ENCODE peak calls at places on chromosome 14, in six cellular contexts. I is ovary, V is A549, U is Peyer's patch, M is psoas muscle, D is uterus. L is an unnamed sample.

GRCh38 chr14:95774265-95775160 is 60.6 kb upstream of the TCL1A start:
- DNase-seq in I (no peak), V (peak; percentile 46), U (peak; percentile 53), M (no peak), D (peak; percentile 18), L (no peak)

GRCh38 chr14:53963491-53964227 is 7.0 kb upstream of the BMP4 start:
- DNase-seq in I (peak; percentile 62), V (no peak), U (no peak), M (no peak), D (peak; percentile 52), L (peak; percentile 76)

GRCh38 chr14:105837349-105838063 is 311.1 kb downstream of the TMEM121 start:
- DNase-seq in I (no peak), V (no peak), U (no peak), M (no peak), D (no peak), L (peak; percentile 50)

GRCh38 chr14:105485720-105486332 is 860 bp upstream of the CRIP1 start:
- DNase-seq in I (no peak), V (peak; percentile 65), U (no peak), M (no peak), D (no peak), L (no peak)

GRCh38 chr14:90045608-90046007 is 16.2 kb upstream of the KCNK13 start:
- DNase-seq in I (no peak), V (no peak), U (no peak), M (no peak), D (no peak), L (no peak)

GRCh38 chr14:22478670-22479069 is 110.4 kb downstream of the DAD1 start:
- DNase-seq in I (peak; percentile 66), V (no peak), U (no peak), M (no peak), D (peak; percentile 76), L (no peak)

GRCh38 chr14:92646952-92647461 is 101.4 kb downstream of the LGMN start:
- DNase-seq in I (no peak), V (no peak), U (no peak), M (no peak), D (peak; percentile 80), L (no peak)

GRCh38 chr14:90758959-90759358 is 57.3 kb downstream of the TTC7B start:
- DNase-seq in I (peak; percentile 57), V (no peak), U (no peak), M (peak; percentile 79), D (peak; percentile 61), L (peak; percentile 77)

GRCh38 chr14:93375673-93376156 is 28.7 kb downstream of the COX8C start:
- DNase-seq in I (no peak), V (no peak), U (peak; percentile 73), M (no peak), D (no peak), L (no peak)

GRCh38 chr14:49173765-49174373 is 412.3 kb downstream of the RPS29 start:
- DNase-seq in I (no peak), V (peak; percentile 33), U (peak; percentile 64), M (no peak), D (no peak), L (no peak)

GRCh38 chr14:103753809-103754208 is 38.2 kb downstream of the ZFYVE21 start:
- DNase-seq in I (no peak), V (no peak), U (no peak), M (no peak), D (no peak), L (no peak)

GRCh38 chr14:65179918-65180724 is 77.8 kb upstream of the MAX start:
- DNase-seq in I (peak; percentile 59), V (peak; percentile 49), U (peak; percentile 61), M (peak; percentile 65), D (peak; percentile 23), L (no peak)

GRCh38 chr14:40889126-40889525 is 717.5 kb upstream of the LRFN5 start:
- DNase-seq in I (no peak), V (no peak), U (no peak), M (no peak), D (no peak), L (no peak)

GRCh38 chr14:70585221-70585620 is 15.2 kb downstream of the MED6 start:
- DNase-seq in I (no peak), V (no peak), U (no peak), M (no peak), D (no peak), L (no peak)

GRCh38 chr14:93042968-93043940 is 72.5 kb downstream of the ITPK1 start:
- DNase-seq in I (no peak), V (peak; percentile 90), U (no peak), M (no peak), D (no peak), L (peak; percentile 91)

GRCh38 chr14:46048127-46048526 is 603.5 kb downstream of the RPL10L start:
- DNase-seq in I (no peak), V (no peak), U (no peak), M (no peak), D (no peak), L (no peak)

GRCh38 chr14:37594238-37594915 is 672 bp downstream of the FOXA1 start:
- DNase-seq in I (no peak), V (peak; percentile 75), U (no peak), M (no peak), D (no peak), L (peak; percentile 78)

DNA sequence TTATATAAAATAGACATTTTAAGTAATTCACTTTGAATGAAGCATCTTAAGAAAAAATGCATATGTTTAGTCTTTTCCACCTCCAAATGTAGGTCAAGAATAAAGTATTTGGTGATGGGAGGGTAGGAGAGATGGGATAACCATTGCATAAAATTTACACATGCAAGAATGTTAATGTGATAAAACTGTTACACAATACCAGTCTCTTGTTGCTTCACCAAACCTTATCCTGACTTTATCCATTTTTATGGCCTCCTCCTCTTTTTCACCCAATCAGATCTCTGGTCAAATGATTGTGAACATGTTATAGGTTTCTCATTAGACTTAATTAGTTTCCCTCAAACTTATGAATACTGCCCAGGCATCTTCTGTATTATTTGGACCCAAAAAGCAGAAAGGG is 994.5 kb upstream of the FLRT2 start:
- DNase-seq in I (no peak), V (no peak), U (no peak), M (no peak), D (no peak), L (no peak)
- H3K9me3 ChIP-seq in I (no peaks in the 10 kb centered on the region), V (no peaks in the 10 kb centered on the region), U (no peaks in the 10 kb centered on the region), M (no peaks in the 10 kb centered on the region), D (no peaks in the 10 kb centered on the region), L (no peaks in the 10 kb centered on the region)

GRCh38 chr14:25904446-25904845 is 693.4 kb downstream of the NOVA1 start:
- DNase-seq in I (no peak), V (no peak), U (no peak), M (no peak), D (no peak), L (no peak)
- H3K9me3 ChIP-seq in I (no peaks in the 10 kb centered on the region), V (no peaks in the 10 kb centered on the region), U (no peaks in the 10 kb centered on the region), M (no peaks in the 10 kb centered on the region), D (no peaks in the 10 kb centered on the region), L (no peaks in the 10 kb centered on the region)

DNA sequence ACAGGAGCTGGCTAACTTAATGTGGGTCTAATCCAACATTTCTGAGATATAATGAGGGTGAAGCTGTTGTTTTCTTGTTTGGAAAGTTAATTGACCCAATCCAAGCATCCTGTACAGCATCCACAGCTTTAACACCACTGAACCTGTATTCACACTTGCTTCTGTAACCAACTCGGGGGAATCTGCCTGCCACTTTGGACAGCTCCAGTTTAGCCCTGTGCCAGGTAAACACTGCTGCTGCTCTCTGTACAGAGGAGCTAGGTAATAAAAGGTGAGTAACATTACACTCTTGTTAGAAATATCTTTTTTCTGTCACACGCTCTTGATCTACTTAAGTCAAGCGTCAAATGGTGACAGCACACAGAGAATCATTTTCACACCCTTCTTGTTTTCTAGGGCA is 700 bp downstream of the OR11G2 start:
- DNase-seq in I (no peak), V (no peak), U (no peak), M (no peak), D (no peak), L (no peak)
- H3K9me3 ChIP-seq in I (no peaks in the 10 kb centered on the region), V (no peaks in the 10 kb centered on the region), U (no peaks in the 10 kb centered on the region), M (no peaks in the 10 kb centered on the region), D (no peaks in the 10 kb centered on the region), L (no peaks in the 10 kb centered on the region)

GRCh38 chr14:98062083-98062482 is 1209.9 kb downstream of the BCL11B start:
- DNase-seq in I (no peak), V (no peak), U (no peak), M (no peak), D (no peak), L (no peak)

GRCh38 chr14:98056946-98057345 is 1215.1 kb downstream of the BCL11B start:
- DNase-seq in I (no peak), V (no peak), U (no peak), M (no peak), D (no peak), L (no peak)

DNA sequence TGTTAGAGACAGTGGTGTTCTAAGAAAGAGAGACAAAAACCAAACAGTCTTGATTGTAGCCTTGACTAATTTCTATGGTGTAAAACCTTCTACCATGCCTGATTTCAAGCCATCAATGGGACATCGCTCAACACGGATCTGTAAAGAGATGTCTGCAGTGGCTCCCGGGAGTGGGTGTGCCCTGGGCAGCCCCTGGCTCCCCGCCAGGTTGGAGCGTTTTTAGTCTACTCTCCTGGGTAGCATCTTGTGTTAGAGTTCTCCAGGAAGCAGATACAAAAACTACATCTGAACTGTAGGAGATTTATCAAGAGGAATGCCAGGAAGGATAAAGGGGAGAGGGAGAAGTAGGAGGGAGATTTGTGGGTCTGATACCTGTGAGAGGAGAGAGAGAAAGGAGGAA is 1212.9 kb downstream of the BCL11B start:
- DNase-seq in I (no peak), V (no peak), U (no peak), M (no peak), D (no peak), L (no peak)
- H3K9me3 ChIP-seq in I (no peaks in the 10 kb centered on the region), V (no peaks in the 10 kb centered on the region), U (no peaks in the 10 kb centered on the region), M (no peaks in the 10 kb centered on the region), D (no peaks in the 10 kb centered on the region), L (no peaks in the 10 kb centered on the region)

DNA sequence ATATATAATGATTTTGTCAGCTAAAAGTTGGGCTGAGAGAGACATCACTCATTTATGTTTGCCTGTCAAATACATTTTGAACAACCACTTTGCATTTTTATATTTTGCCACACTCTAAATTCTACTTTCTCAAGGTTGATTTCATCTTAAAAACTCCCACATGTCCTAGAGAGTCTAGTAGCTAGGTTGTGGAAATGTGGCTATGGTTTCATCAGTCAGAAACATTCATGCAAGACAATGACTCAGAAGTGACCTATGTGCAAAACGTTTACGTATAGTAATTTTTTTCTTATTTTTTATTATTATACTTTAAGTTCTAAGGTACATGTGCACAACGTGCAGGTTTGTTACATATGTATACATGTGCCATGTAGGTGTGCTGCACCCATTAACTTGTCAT is 27.4 kb upstream of the PRKD1 start:
- DNase-seq in I (no peak), V (no peak), U (no peak), M (no peak), D (no peak), L (no peak)
- H3K9me3 ChIP-seq in I (no peaks in the 10 kb centered on the region), V (no peaks in the 10 kb centered on the region), U (no peaks in the 10 kb centered on the region), M (no peaks in the 10 kb centered on the region), D (no peaks in the 10 kb centered on the region), L (no peaks in the 10 kb centered on the region)

DNA sequence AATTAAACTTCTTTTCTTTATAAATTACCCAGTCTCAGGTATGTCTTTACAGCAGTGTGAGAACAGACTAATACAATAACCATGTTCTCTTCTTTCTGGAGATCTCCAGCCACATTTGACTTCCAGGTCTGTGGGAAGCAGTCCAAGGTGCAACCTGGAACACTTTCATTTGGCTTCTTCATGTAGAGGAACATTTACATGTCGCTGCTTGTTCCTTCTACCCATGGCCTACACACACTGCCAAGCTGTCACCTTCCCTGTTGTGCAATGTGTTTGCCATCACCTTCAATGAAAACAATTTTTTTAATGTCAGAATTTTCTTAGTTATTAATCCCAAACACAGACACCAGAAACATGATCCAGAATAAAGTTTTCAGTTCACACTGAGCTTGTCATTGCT is 104.7 kb downstream of the PRKCH start:
- DNase-seq in I (no peak), V (no peak), U (no peak), M (no peak), D (no peak), L (no peak)
- H3K9me3 ChIP-seq in I (no peaks in the 10 kb centered on the region), V (no peaks in the 10 kb centered on the region), U (no peaks in the 10 kb centered on the region), M (no peaks in the 10 kb centered on the region), D (no peaks in the 10 kb centered on the region), L (no peaks in the 10 kb centered on the region)

L was measured in upper lobe of right lung.